ENCODE peak calls at places on chromosomes 7 and 10, in five cellular contexts. One of them, this sample, is unnamed.

GRCh38 chr10:112639291-112639690 is 192.3 kb downstream of the VTI1A start:
- DNase-seq in SW480: no peak
- DNase-seq in astrocyte of the spinal cord: no peak
- DNase-seq in naive thymus-derived CD8-positive, alpha-beta T cell: no peak
- DNase-seq in EH: peak; percentile 15
- DNase-seq in this sample: no peak

GRCh38 chr10:1029838-1030237 is 4.2 kb upstream of the IDI2 start:
- DNase-seq in SW480: no peak
- DNase-seq in astrocyte of the spinal cord: no peak
- DNase-seq in naive thymus-derived CD8-positive, alpha-beta T cell: no peak
- DNase-seq in EH: no peak
- DNase-seq in this sample: no peak

GRCh38 chr10:111323567-111323966 is 246.7 kb downstream of the ADRA2A start:
- DNase-seq in SW480: peak; percentile 37
- DNase-seq in astrocyte of the spinal cord: no peak
- DNase-seq in naive thymus-derived CD8-positive, alpha-beta T cell: no peak
- DNase-seq in EH: peak; percentile 31
- DNase-seq in this sample: no peak

GRCh38 chr7:557556-557877 is 37.9 kb upstream of the PDGFA start:
- DNase-seq in SW480: no peak
- DNase-seq in astrocyte of the spinal cord: no peak
- DNase-seq in naive thymus-derived CD8-positive, alpha-beta T cell: no peak
- DNase-seq in EH: no peak
- DNase-seq in this sample: no peak

GRCh38 chr7:151174246-151175046 is 7.0 kb upstream of the GBX1 start:
- DNase-seq in SW480: no peak
- DNase-seq in astrocyte of the spinal cord: no peak
- DNase-seq in naive thymus-derived CD8-positive, alpha-beta T cell: no peak
- DNase-seq in EH: no peak
- DNase-seq in this sample: no peak

GRCh38 chr10:124703778-124704427 is 40.3 kb downstream of the FAM53B start:
- DNase-seq in SW480: no peak
- DNase-seq in astrocyte of the spinal cord: no peak
- DNase-seq in naive thymus-derived CD8-positive, alpha-beta T cell: no peak
- DNase-seq in EH: no peak
- DNase-seq in this sample: no peak

GRCh38 chr10:35635576-35635975 is 6.5 kb downstream of the FZD8 start:
- DNase-seq in SW480: peak; percentile 58
- DNase-seq in astrocyte of the spinal cord: peak; percentile 74
- DNase-seq in naive thymus-derived CD8-positive, alpha-beta T cell: peak; percentile 18
- DNase-seq in EH: peak; percentile 72
- DNase-seq in this sample: peak; percentile 83

GRCh38 chr7:77217474-77218185 is 18.0 kb upstream of the FGL2 start:
- DNase-seq in SW480: no peak
- DNase-seq in astrocyte of the spinal cord: no peak
- DNase-seq in naive thymus-derived CD8-positive, alpha-beta T cell: no peak
- DNase-seq in EH: no peak
- DNase-seq in this sample: no peak

GRCh38 chr7:80107278-80107677 is 27.4 kb upstream of the GNAI1 start:
- DNase-seq in SW480: no peak
- DNase-seq in astrocyte of the spinal cord: no peak
- DNase-seq in naive thymus-derived CD8-positive, alpha-beta T cell: no peak
- DNase-seq in EH: no peak
- DNase-seq in this sample: no peak

GRCh38 chr7:110519851-110520250 is 571.1 kb upstream of the LRRN3 start:
- DNase-seq in SW480: no peak
- DNase-seq in astrocyte of the spinal cord: no peak
- DNase-seq in naive thymus-derived CD8-positive, alpha-beta T cell: no peak
- DNase-seq in EH: no peak
- DNase-seq in this sample: no peak

GRCh38 chr10:109773818-109774440 is 149.4 kb downstream of the XPNPEP1 start:
- DNase-seq in SW480: peak; percentile 16
- DNase-seq in astrocyte of the spinal cord: peak; percentile 42
- DNase-seq in naive thymus-derived CD8-positive, alpha-beta T cell: no peak
- DNase-seq in EH: peak; percentile 29
- DNase-seq in this sample: peak; percentile 57

GRCh38 chr10:69413221-69413865 is 3.4 kb downstream of the TACR2 start:
- DNase-seq in SW480: peak; percentile 17
- DNase-seq in astrocyte of the spinal cord: peak; percentile 60
- DNase-seq in naive thymus-derived CD8-positive, alpha-beta T cell: peak; percentile 17
- DNase-seq in EH: peak; percentile 78
- DNase-seq in this sample: peak; percentile 81

GRCh38 chr10:78894841-78895195 is 173.9 kb upstream of the ZMIZ1 start:
- DNase-seq in SW480: no peak
- DNase-seq in astrocyte of the spinal cord: no peak
- DNase-seq in naive thymus-derived CD8-positive, alpha-beta T cell: no peak
- DNase-seq in EH: no peak
- DNase-seq in this sample: peak; percentile 37

GRCh38 chr7:66247387-66248078 is 42.4 kb downstream of the TPST1 start:
- DNase-seq in SW480: no peak
- DNase-seq in astrocyte of the spinal cord: no peak
- DNase-seq in naive thymus-derived CD8-positive, alpha-beta T cell: no peak
- DNase-seq in EH: peak; percentile 54
- DNase-seq in this sample: no peak

GRCh38 chr7:93053946-93054943 is 63.5 kb downstream of the SAMD9 start:
- DNase-seq in SW480: no peak
- DNase-seq in astrocyte of the spinal cord: no peak
- DNase-seq in naive thymus-derived CD8-positive, alpha-beta T cell: no peak
- DNase-seq in EH: no peak
- DNase-seq in this sample: no peak

GRCh38 chr10:125187238-125188194 is 27.2 kb upstream of the CTBP2 start:
- DNase-seq in SW480: peak; percentile 14
- DNase-seq in astrocyte of the spinal cord: no peak
- DNase-seq in naive thymus-derived CD8-positive, alpha-beta T cell: no peak
- DNase-seq in EH: no peak
- DNase-seq in this sample: no peak

GRCh38 chr7:82559203-82559805 is 115.7 kb upstream of the CACNA2D1 start:
- DNase-seq in SW480: peak; percentile 89
- DNase-seq in astrocyte of the spinal cord: no peak
- DNase-seq in naive thymus-derived CD8-positive, alpha-beta T cell: no peak
- DNase-seq in EH: no peak
- DNase-seq in this sample: peak; percentile 18

GRCh38 chr7:130419652-130420051 is 21.2 kb downstream of the CEP41 start:
- DNase-seq in SW480: no peak
- DNase-seq in astrocyte of the spinal cord: no peak
- DNase-seq in naive thymus-derived CD8-positive, alpha-beta T cell: no peak
- DNase-seq in EH: no peak
- DNase-seq in this sample: peak; percentile 39

GRCh38 chr7:151754142-151754590 is 122.7 kb downstream of the PRKAG2 start:
- DNase-seq in SW480: peak; percentile 94
- DNase-seq in astrocyte of the spinal cord: peak; percentile 97
- DNase-seq in naive thymus-derived CD8-positive, alpha-beta T cell: no peak
- DNase-seq in EH: peak; percentile 99
- DNase-seq in this sample: peak; percentile 94

GRCh38 chr7:75920431-75921161 is 5.6 kb downstream of the POR start:
- DNase-seq in SW480: peak; percentile 99
- DNase-seq in astrocyte of the spinal cord: no peak
- DNase-seq in naive thymus-derived CD8-positive, alpha-beta T cell: no peak
- DNase-seq in EH: peak; percentile 35
- DNase-seq in this sample: peak; percentile 76

GRCh38 chr10:6353526-6353925 is 150.8 kb downstream of the PFKFB3 start:
- DNase-seq in SW480: no peak
- DNase-seq in astrocyte of the spinal cord: no peak
- DNase-seq in naive thymus-derived CD8-positive, alpha-beta T cell: no peak
- DNase-seq in EH: no peak
- DNase-seq in this sample: no peak

GRCh38 chr10:25047902-25048301 is 31.5 kb downstream of the THNSL1 start:
- DNase-seq in SW480: no peak
- DNase-seq in astrocyte of the spinal cord: peak; percentile 73
- DNase-seq in naive thymus-derived CD8-positive, alpha-beta T cell: no peak
- DNase-seq in EH: peak; percentile 87
- DNase-seq in this sample: no peak

GRCh38 chr10:30902621-30903396 is 128.9 kb downstream of the ZNF438 start:
- DNase-seq in SW480: no peak
- DNase-seq in astrocyte of the spinal cord: no peak
- DNase-seq in naive thymus-derived CD8-positive, alpha-beta T cell: no peak
- DNase-seq in EH: no peak
- DNase-seq in this sample: no peak

GRCh38 chr7:16811555-16811954 is 6.8 kb upstream of the AGR2 start:
- DNase-seq in SW480: no peak
- DNase-seq in astrocyte of the spinal cord: peak; percentile 87
- DNase-seq in naive thymus-derived CD8-positive, alpha-beta T cell: no peak
- DNase-seq in EH: peak; percentile 82
- DNase-seq in this sample: peak; percentile 20